ENCODE peak calls at places on chromosomes 13 and 19, in five cellular contexts. S, P, D, J and N are unnamed samples.

GRCh38 chr13:113938716-113939115 is 35.2 kb downstream of the C13orf46 start:
- DNase-seq in S (peak), P (no peak), D (no peak), J (peak), N (no peak)

GRCh38 chr19:15441317-15441716 is 8.4 kb downstream of the WIZ start:
- DNase-seq in S (no peak), P (peak), D (no peak), J (no peak), N (no peak)

GRCh38 chr13:29418026-29418425 is 177.5 kb downstream of the SLC7A1 start:
- DNase-seq in S (no peak), P (no peak), D (no peak), J (no peak), N (no peak)

GRCh38 chr19:16799740-16800139 is 29.5 kb upstream of the SIN3B start:
- DNase-seq in S (no peak), P (no peak), D (no peak), J (no peak), N (no peak)

GRCh38 chr13:31930901-31931522 is 100.6 kb upstream of the FRY start:
- DNase-seq in S (no peak), P (peak), D (no peak), J (no peak), N (no peak)

GRCh38 chr13:49240017-49240416 is 7.7 kb upstream of the CDADC1 start:
- DNase-seq in S (no peak), P (peak), D (no peak), J (no peak), N (no peak)

GRCh38 chr19:18477042-18477760 is 39.3 kb upstream of the ISYNA1 start:
- DNase-seq in S (peak), P (peak), D (no peak), J (no peak), N (no peak)

GRCh38 chr19:47511681-47512080 is 3.2 kb downstream of the NAPA start:
- DNase-seq in S (peak), P (peak), D (no peak), J (peak), N (no peak)

GRCh38 chr13:82115391-82115790 is 1766.9 kb downstream of the SLITRK1 start:
- DNase-seq in S (no peak), P (no peak), D (no peak), J (no peak), N (no peak)

GRCh38 chr19:38538793-38539528 is 78.8 kb downstream of the MAP4K1 start:
- DNase-seq in S (no peak), P (no peak), D (no peak), J (no peak), N (no peak)

GRCh38 chr13:114004416-114005205 is 30.7 kb upstream of the C13orf46 start:
- DNase-seq in S (peak), P (no peak), D (no peak), J (peak), N (no peak)

GRCh38 chr19:6378498-6378897 is 2.8 kb upstream of the PSPN start:
- DNase-seq in S (no peak), P (no peak), D (no peak), J (no peak), N (no peak)

GRCh38 chr13:87884874-87885273 is 213.7 kb downstream of the SLITRK5 start:
- DNase-seq in S (no peak), P (no peak), D (no peak), J (no peak), N (no peak)

GRCh38 chr19:10964903-10965302 is 4.1 kb downstream of the SMARCA4 start:
- DNase-seq in S (no peak), P (no peak), D (no peak), J (no peak), N (no peak)

GRCh38 chr19:19746286-19747213 is 13.6 kb upstream of the ZNF14 start:
- DNase-seq in S (no peak), P (no peak), D (no peak), J (no peak), N (no peak)
- TF ChIP-seq CTCF in S (no peak), P (no peak), D (no peak), J (no peak), N (no peak)

GRCh38 chr19:765179-765738 is 14.3 kb downstream of the MISP start:
- DNase-seq in S (no peak), P (no peak), D (no peak), J (no peak), N (no peak)

GRCh38 chr19:764301-764700 is 13.4 kb downstream of the MISP start:
- DNase-seq in S (no peak), P (no peak), D (no peak), J (no peak), N (no peak)

GRCh38 chr19:763869-764268 is 13.0 kb downstream of the MISP start:
- DNase-seq in S (no peak), P (no peak), D (no peak), J (no peak), N (no peak)

GRCh38 chr19:757811-758668 is 7.1 kb downstream of the MISP start:
- DNase-seq in S (no peak), P (no peak), D (no peak), J (no peak), N (no peak)

DNA sequence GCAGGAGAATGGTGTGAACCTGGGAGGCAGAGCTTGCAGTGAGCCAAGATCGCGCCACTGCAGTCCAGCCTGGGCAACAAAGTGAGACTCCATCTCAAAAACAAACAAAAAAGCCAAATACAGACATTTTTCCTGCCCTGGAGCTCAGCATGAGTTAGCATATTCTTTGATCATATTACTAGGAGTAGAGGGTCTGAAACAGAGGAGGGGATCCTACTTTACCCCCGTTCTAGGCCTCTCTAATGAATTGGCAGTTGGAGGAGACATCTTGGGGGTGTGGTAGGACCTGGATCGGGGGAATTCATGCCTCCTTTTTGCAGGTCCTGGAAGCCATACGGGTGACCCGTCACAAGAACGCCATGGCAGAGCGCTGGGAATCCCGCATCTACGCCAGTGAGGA is 12.3 kb downstream of the MISP start:
- DNase-seq in S (no peak), P (no peak), D (no peak), J (no peak), N (no peak)
- TF ChIP-seq CTCF in S (no peak), P (no peak), D (no peak), J (no peak), N (no peak)

DNA sequence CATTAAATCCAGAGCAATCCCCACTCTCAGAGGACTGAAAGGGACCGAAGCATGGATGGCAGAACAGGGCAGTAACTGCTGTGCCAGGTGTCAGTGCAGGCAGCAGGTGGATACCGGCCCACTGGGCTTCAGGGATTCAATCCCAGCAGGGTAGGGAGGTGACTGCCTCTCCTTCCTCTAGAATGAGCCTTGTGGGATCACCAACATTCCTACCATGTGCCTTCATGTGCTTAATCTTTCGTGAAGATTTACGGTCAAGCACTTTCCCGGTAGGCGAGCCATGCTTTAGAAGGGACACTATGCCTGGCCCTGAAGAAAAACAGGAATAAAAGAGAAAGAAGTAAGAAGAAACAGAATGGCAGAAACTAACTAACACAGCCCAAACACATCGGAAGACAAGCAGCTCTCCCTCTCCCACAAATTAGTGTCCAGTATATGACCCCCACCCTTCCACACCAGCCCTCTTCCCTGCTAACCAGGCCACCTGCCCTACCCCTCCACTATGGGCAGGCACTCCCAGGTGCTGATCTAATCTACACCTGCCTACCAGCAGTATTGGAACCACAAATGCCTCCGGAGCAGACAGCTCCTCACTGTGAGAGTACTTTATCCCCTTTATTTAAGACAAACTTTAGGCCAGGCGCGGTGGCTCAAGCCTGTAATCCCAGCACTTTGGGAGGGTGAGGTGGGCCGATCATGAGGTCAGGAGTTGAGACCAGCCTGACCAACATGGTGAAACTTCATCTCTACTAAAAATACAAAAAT is 162.5 kb downstream of the NUFIP1 start:
- DNase-seq in S (no peak), P (no peak), D (no peak), J (no peak), N (no peak)
- TF ChIP-seq CTCF in S (no peak), P (no peak), D (no peak), J (no peak), N (no peak)

DNA sequence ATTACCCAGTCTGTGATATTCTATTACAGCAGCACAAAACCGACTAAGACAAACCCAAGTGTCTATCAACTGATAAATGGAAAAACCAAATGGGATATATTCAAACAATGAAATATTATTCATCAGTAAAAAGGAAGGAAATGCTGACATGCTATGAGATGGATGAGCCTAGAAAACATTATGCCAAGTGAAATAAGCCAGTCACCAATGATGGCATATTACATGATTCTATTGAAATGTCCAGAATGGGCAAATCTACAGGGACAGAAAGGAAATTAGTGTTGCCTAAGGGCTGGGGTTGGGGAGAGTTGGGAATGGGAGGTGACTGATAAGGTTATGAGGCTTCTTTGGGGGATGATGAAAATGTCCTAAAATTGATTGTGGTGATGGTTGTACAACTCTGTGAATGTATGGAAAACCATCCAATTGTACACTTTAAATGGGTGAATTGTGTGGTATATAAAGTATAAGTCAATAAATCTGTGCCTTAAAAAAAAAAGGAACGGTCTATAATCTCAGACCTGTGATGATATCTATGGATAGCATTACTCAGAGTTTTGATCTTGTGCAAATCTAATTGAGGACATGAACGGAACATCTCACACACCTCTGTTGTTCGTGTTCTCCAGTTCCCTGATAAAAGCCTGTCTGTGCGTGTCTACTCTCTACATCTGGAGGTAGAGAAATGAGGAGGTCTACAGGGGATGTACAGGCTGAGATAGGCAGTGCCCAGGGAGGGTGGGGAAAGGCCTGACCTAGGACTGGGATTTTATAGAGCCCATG is 49.1 kb downstream of the TNFRSF19 start:
- DNase-seq in S (no peak), P (no peak), D (no peak), J (no peak), N (no peak)
- TF ChIP-seq CTCF in S (no peak), P (no peak), D (no peak), J (no peak), N (no peak)